ENCODE peak calls at places on chromosome 18, in nine cellular contexts. U is heart right ventricle, F is fibroblast of pulmonary artery, I is astrocyte of the spinal cord, D is AG10803, S is sigmoid colon, W is tibial artery, P is GM23338, V is astrocyte of the cerebellum. K is an unnamed sample.

GRCh38 chr18:68623342-68623741 is 91.6 kb downstream of the TMX3 start:
- DNase-seq in U (no peak), F (peak; percentile 86), I (peak; percentile 80), D (peak; percentile 82), S (peak; percentile 66), W (peak; percentile 22), P (peak; percentile 87), V (peak; percentile 74), K (no peak)

GRCh38 chr18:54323970-54324369 is 33.7 kb downstream of the STARD6 start:
- DNase-seq in U (no peak), F (no peak), I (no peak), D (no peak), S (no peak), W (no peak), P (no peak), V (no peak), K (no peak)

GRCh38 chr18:69161383-69162028 is 239.2 kb upstream of the DOK6 start:
- DNase-seq in U (no peak), F (peak; percentile 19), I (peak; percentile 29), D (peak; percentile 69), S (no peak), W (no peak), P (no peak), V (no peak), K (no peak)

GRCh38 chr18:2641638-2642037 is 13.9 kb upstream of the SMCHD1 start:
- DNase-seq in U (no peak), F (peak; percentile 22), I (no peak), D (no peak), S (no peak), W (no peak), P (no peak), V (no peak), K (no peak)

GRCh38 chr18:50573679-50574078 is 13.8 kb downstream of the MAPK4 start:
- DNase-seq in U (no peak), F (no peak), I (no peak), D (no peak), S (no peak), W (no peak), P (peak; percentile 43), V (no peak), K (no peak)

GRCh38 chr18:50982086-50982801 is 14.4 kb downstream of the ELAC1 start:
- DNase-seq in U (no peak), F (no peak), I (no peak), D (no peak), S (no peak), W (no peak), P (no peak), V (no peak), K (no peak)

GRCh38 chr18:74275736-74276135 is 16.0 kb downstream of the CYB5A start:
- DNase-seq in U (no peak), F (no peak), I (no peak), D (no peak), S (no peak), W (no peak), P (no peak), V (no peak), K (no peak)

GRCh38 chr18:48949606-48950535 is 894 bp downstream of the SMAD7 start:
- DNase-seq in U (peak; percentile 45), F (peak; percentile 45), I (peak; percentile 53), D (no peak), S (no peak), W (no peak), P (peak; percentile 90), V (no peak), K (no peak)

GRCh38 chr18:62767321-62767720 is 52.0 kb downstream of the PHLPP1 start:
- DNase-seq in U (no peak), F (no peak), I (peak; percentile 82), D (peak; percentile 40), S (no peak), W (no peak), P (no peak), V (peak; percentile 83), K (no peak)

GRCh38 chr18:7562491-7562890 is 4.6 kb upstream of the PTPRM start:
- DNase-seq in U (no peak), F (no peak), I (no peak), D (no peak), S (no peak), W (no peak), P (no peak), V (no peak), K (no peak)

GRCh38 chr18:44325903-44326650 is 354.6 kb upstream of the SETBP1 start:
- DNase-seq in U (no peak), F (peak; percentile 87), I (peak; percentile 72), D (peak; percentile 64), S (no peak), W (peak; percentile 47), P (peak; percentile 94), V (peak; percentile 49), K (no peak)

GRCh38 chr18:48853588-48853987 is 97.2 kb downstream of the SMAD7 start:
- DNase-seq in U (no peak), F (no peak), I (no peak), D (no peak), S (no peak), W (no peak), P (no peak), V (no peak), K (no peak)

GRCh38 chr18:58997811-58998337 is 133.2 kb downstream of the ZNF532 start:
- DNase-seq in U (no peak), F (peak; percentile 96), I (peak; percentile 91), D (peak; percentile 99), S (no peak), W (peak; percentile 75), P (no peak), V (peak; percentile 94), K (no peak)

GRCh38 chr18:69008538-69008937 is 210.7 kb downstream of the CCDC102B start:
- DNase-seq in U (no peak), F (no peak), I (no peak), D (no peak), S (no peak), W (no peak), P (no peak), V (no peak), K (no peak)

GRCh38 chr18:29003194-29003593 is 826.3 kb upstream of the CDH2 start:
- DNase-seq in U (no peak), F (no peak), I (no peak), D (no peak), S (no peak), W (no peak), P (no peak), V (no peak), K (no peak)

DNA sequence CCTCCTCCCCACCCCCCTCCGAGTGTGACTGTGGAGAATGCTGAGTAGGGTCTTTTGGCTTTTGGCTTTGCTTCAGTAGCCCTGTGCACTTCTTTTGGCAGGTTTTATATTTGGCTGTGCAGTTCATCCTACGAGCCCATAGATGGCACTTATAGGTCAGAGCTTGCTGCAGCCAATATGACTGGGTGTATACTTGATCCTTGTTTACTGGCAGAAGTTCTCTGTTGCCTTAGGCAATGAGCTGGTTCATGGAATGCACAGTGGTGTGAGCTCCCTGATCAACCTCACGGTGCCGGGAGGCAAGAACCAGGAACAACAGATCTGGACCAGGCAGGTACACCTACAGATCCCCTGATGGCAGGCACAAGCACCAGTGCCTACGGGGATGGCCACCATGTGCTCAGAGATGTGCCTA is 190.2 kb downstream of the KIAA1328 start:
- DNase-seq in U (no peak), F (peak; percentile 26), I (peak; percentile 7), D (peak; percentile 18), S (no peak), W (no peak), P (peak; percentile 55), V (peak; percentile 6), K (no peak)
- TF ChIP-seq CTCF in U (no peak), F (peak; percentile 38), I (peak; percentile 42), D (peak; percentile 33), S (no peak), W (no peak), P (peak; percentile 79), V (peak; percentile 61), K (peak; percentile 52)

DNA sequence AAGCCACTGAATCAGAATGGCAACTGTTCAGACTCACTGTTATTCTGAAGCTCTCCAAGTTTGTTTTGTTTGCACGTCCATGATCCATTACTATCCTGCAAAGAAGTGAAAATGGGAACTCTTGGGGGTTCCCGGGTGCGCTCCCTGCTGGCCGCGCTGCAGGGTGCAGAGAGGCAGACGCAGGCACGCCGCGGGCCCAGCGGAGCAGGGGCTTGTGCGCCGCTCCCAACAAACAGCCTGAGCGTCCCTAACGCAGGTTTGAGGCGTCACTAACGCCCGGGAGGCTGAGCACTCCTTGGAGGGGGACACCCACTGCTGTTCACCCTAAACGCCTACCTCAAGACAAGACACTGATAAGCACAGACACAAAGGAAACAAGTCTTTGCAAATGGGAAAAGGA is 14.3 kb upstream of the PIEZO2 start:
- DNase-seq in U (peak; percentile 32), F (peak; percentile 42), I (peak; percentile 15), D (no peak), S (no peak), W (no peak), P (peak; percentile 75), V (no peak), K (no peak)
- TF ChIP-seq CTCF in U (peak; percentile 42), F (peak; percentile 70), I (peak; percentile 56), D (no peak), S (peak; percentile 5), W (peak; percentile 12), P (peak; percentile 66), V (peak; percentile 32), K (peak; percentile 67)

GRCh38 chr18:24446453-24446852 is 14.0 kb upstream of the HRH4 start:
- DNase-seq in U (no peak), F (no peak), I (no peak), D (no peak), S (no peak), W (no peak), P (no peak), V (no peak), K (no peak)

GRCh38 chr18:24447961-24448360 is 12.5 kb upstream of the HRH4 start:
- DNase-seq in U (no peak), F (no peak), I (no peak), D (no peak), S (no peak), W (no peak), P (no peak), V (no peak), K (no peak)

GRCh38 chr18:24443870-24444269 is 16.6 kb upstream of the HRH4 start:
- DNase-seq in U (no peak), F (no peak), I (no peak), D (no peak), S (no peak), W (no peak), P (no peak), V (no peak), K (no peak)

DNA sequence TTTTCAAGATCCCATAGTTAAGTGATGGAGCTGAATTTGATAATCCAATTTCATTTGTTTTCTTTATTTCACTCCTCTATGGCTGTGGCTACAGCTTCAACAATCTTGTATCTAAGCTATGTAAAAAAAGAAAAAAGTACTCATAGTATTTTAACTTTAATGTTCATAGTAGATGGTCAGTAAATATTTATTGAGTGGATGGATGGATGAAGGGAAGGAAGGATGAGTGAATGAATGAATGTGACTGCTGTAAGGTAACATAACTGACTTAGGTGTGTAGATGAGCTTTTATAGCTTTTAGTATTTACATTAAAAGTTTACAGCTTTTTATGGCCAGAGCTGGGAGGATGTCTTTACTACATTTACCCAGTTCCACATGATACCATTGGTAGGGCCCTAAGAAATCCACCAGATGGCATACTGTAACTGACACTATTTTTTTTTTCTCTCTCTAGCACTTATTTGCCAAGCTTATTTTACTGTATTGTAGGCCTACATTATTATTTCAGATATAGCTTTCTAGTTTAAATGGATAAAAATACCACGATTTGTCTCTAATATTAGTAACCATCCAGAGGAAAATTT is 13.4 kb upstream of the HRH4 start:
- DNase-seq in U (no peak), F (no peak), I (no peak), D (no peak), S (no peak), W (no peak), P (peak; percentile 21), V (no peak), K (no peak)
- TF ChIP-seq CTCF in U (no peak), F (peak; percentile 25), I (no peak), D (no peak), S (no peak), W (no peak), P (no peak), V (peak; percentile 4), K (peak; percentile 68)

GRCh38 chr18:8776013-8776515 is 70.7 kb downstream of the MTCL1 start:
- DNase-seq in U (no peak), F (no peak), I (no peak), D (no peak), S (no peak), W (peak; percentile 1), P (no peak), V (no peak), K (no peak)
- TF ChIP-seq CTCF in U (no peak), F (no peak), I (no peak), D (no peak), S (no peak), W (no peak), P (no peak), V (no peak), K (no peak)